ENCODE peak calls at places on chromosome 20, in four cellular contexts. Y, S, A and M are unnamed samples.

GRCh38 chr20:57702091-57702490 is 7.7 kb downstream of the PMEPA1 start:
- DNase-seq in A (no peak), S (no peak), Y (no peak), M (no peak)

GRCh38 chr20:38804682-38805501 is 605 bp upstream of the PPP1R16B start:
- DNase-seq in A (no peak), Y (no peak), S (no peak), M (no peak)

GRCh38 chr20:33796263-33796906 is 14.8 kb upstream of the CHMP4B start:
- DNase-seq in A (peak), Y (no peak), S (no peak), M (peak)

GRCh38 chr20:50575869-50576720 is 65.9 kb downstream of the PTPN1 start:
- DNase-seq in A (peak), S (peak), Y (peak), M (peak)

GRCh38 chr20:19888269-19888669 is 128.9 kb upstream of the NAA20 start:
- DNase-seq in A (peak), Y (no peak), S (no peak), M (no peak)

GRCh38 chr20:10919549-10920140 is 245.8 kb upstream of the JAG1 start:
- DNase-seq in S (peak), A (no peak), Y (no peak), M (no peak)

GRCh38 chr20:63163596-63164560 is 52.1 kb downstream of the YTHDF1 start:
- DNase-seq in S (no peak), A (no peak), Y (peak), M (no peak)

GRCh38 chr20:24828992-24829648 is 119.9 kb upstream of the CST7 start:
- DNase-seq in A (no peak), Y (no peak), S (no peak), M (no peak)

GRCh38 chr20:32088759-32089158 is 20.8 kb upstream of the TM9SF4 start:
- DNase-seq in S (no peak), A (no peak), Y (no peak), M (no peak)

GRCh38 chr20:6480328-6481030 is 287.0 kb upstream of the BMP2 start:
- DNase-seq in A (no peak), Y (no peak), S (no peak), M (no peak)